ENCODE peak calls at places on chromosomes 11 and 22, in six cellular contexts. Y is activated CD8-positive, alpha-beta T cell treated with anti-CD3 and anti-CD28 coated beads for 36 hours; Q is BJ; W is RWPE1; O is heart left ventricle; J is Peyer's patch. E is an unnamed sample.

GRCh38 chr11:120566176-120566575 is 54.6 kb downstream of the GRIK4 start:
- DNase-seq in Y (no peak), Q (no peak), W (peak; percentile 74), O (no peak), J (no peak), E (no peak)

GRCh38 chr11:74013141-74013540 is 4.3 kb upstream of the UCP3 start:
- DNase-seq in Y (no peak), Q (no peak), W (no peak), O (no peak), J (no peak), E (no peak)

GRCh38 chr11:65291613-65292012 is 23.1 kb upstream of the CDC42EP2 start:
- DNase-seq in Y (no peak), Q (no peak), W (no peak), O (no peak), J (no peak), E (no peak)

GRCh38 chr22:44625421-44625760 is 76.6 kb upstream of the PRR5 start:
- DNase-seq in Y (no peak), Q (no peak), W (no peak), O (no peak), J (no peak), E (no peak)

GRCh38 chr22:50078761-50079160 is 6.5 kb downstream of the MLC1 start:
- DNase-seq in Y (no peak), Q (no peak), W (no peak), O (no peak), J (no peak), E (no peak)

GRCh38 chr22:40183029-40183581 is 5.4 kb downstream of the TNRC6B start:
- DNase-seq in Y (peak; percentile 41), Q (peak; percentile 84), W (no peak), O (no peak), J (no peak), E (peak; percentile 54)

GRCh38 chr11:64751136-64751535 is 7.2 kb upstream of the RASGRP2 start:
- DNase-seq in Y (no peak), Q (no peak), W (no peak), O (no peak), J (peak; percentile 26), E (no peak)

GRCh38 chr11:84899134-84899533 is 728.0 kb downstream of the DLG2 start:
- DNase-seq in Y (no peak), Q (no peak), W (no peak), O (no peak), J (no peak), E (no peak)

GRCh38 chr22:20885557-20886323 is 26.9 kb downstream of the SNAP29 start:
- DNase-seq in Y (peak; percentile 64), Q (peak; percentile 12), W (peak; percentile 61), O (peak; percentile 74), J (peak; percentile 92), E (no peak)

GRCh38 chr11:61497473-61497872 is 11.1 kb upstream of the LRRC10B start:
- DNase-seq in Y (no peak), Q (no peak), W (no peak), O (no peak), J (no peak), E (no peak)

GRCh38 chr22:25076281-25076680 is 123.4 kb upstream of the CRYBB3 start:
- DNase-seq in Y (peak; percentile 93), Q (no peak), W (no peak), O (no peak), J (no peak), E (no peak)

GRCh38 chr11:2480874-2481220 is 36.0 kb downstream of the KCNQ1 start:
- DNase-seq in Y (peak; percentile 39), Q (no peak), W (no peak), O (no peak), J (no peak), E (no peak)

GRCh38 chr11:45896392-45897068 is 10.5 kb downstream of the FREY1 start:
- DNase-seq in Y (no peak), Q (no peak), W (no peak), O (no peak), J (no peak), E (no peak)

GRCh38 chr11:65436412-65437032 is 13.9 kb downstream of the NEAT1 start:
- DNase-seq in Y (peak; percentile 45), Q (no peak), W (no peak), O (peak; percentile 6), J (no peak), E (no peak)

GRCh38 chr22:37526376-37526775 is 7.2 kb upstream of the CARD10 start:
- DNase-seq in Y (no peak), Q (no peak), W (no peak), O (no peak), J (no peak), E (no peak)

GRCh38 chr22:37501176-37501609 is 15.0 kb upstream of the MFNG start:
- DNase-seq in Y (no peak), Q (no peak), W (no peak), O (peak; percentile 84), J (no peak), E (no peak)

GRCh38 chr11:68414457-68415221 is 45.9 kb upstream of the PPP6R3 start:
- DNase-seq in Y (peak; percentile 12), Q (no peak), W (no peak), O (no peak), J (no peak), E (no peak)

GRCh38 chr22:25134028-25134427 is 65.6 kb upstream of the CRYBB3 start:
- DNase-seq in Y (no peak), Q (no peak), W (peak; percentile 61), O (no peak), J (no peak), E (no peak)

GRCh38 chr22:44384981-44385610 is 72.3 kb upstream of the SHISAL1 start:
- DNase-seq in Y (no peak), Q (no peak), W (no peak), O (no peak), J (peak; percentile 42), E (no peak)

GRCh38 chr11:1670928-1671371 is 26.0 kb upstream of the KRTAP5-6 start:
- DNase-seq in Y (no peak), Q (no peak), W (no peak), O (no peak), J (peak; percentile 24), E (no peak)

GRCh38 chr11:68216171-68216938 is 3.3 kb upstream of the KMT5B start:
- DNase-seq in Y (no peak), Q (no peak), W (no peak), O (peak; percentile 26), J (peak; percentile 77), E (no peak)

GRCh38 chr22:49394116-49394785 is 433.4 kb downstream of the BRD1 start:
- DNase-seq in Y (peak; percentile 7), Q (no peak), W (no peak), O (no peak), J (peak; percentile 27), E (no peak)

GRCh38 chr11:132717824-132718223 is 814.5 kb downstream of the OPCML start:
- DNase-seq in Y (no peak), Q (no peak), W (no peak), O (no peak), J (no peak), E (no peak)

GRCh38 chr11:26331911-26332571 is at the start of gene ANO3:
- DNase-seq in Y (peak; percentile 20), Q (peak; percentile 7), W (peak; percentile 80), O (peak; percentile 14), J (peak; percentile 51), E (peak; percentile 67)
- TF ChIP-seq CTCF in Y (peak; percentile 25), Q (peak; percentile 71), W (peak; percentile 53), O (peak; percentile 42), J (no peak), E (peak; percentile 86)

DNA sequence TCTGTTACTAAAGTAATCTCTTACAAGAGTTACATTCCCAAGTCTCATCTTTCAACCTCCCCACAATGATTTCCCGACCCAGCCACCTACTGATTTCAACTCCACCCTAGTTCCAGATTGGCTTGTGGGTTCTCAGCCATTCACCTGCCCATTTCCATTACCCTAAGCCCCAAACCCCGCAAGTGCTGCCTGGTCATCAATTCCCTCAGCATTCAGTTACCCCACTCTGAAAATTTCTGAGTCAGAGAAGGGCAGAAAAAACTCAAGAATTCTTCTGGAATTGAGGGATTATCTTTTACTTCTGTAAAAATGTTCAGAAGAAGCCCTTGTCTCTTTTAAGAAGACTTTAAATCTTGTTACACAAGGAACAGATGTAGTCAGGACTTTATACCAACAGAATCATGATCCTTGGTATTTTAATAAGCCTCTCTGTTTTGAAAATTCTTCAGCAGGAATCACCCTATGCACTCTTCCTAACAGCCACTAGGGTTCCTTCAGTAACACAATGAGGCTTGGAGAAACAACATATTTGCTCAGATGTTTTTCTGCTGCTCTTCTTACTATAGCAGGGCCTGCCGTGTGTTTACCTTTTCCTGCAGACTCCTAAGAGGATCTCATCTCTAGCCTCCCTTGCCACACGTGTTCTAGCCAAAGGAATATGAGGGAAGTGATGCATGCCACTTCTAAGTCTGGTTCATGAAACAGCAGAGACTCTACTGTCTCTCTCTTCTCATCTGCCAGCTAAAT is 29.2 kb upstream of the PAMR1 start:
- DNase-seq in Y (no peak), Q (no peak), W (no peak), O (no peak), J (no peak), E (no peak)
- TF ChIP-seq CTCF in Y (no peak), Q (peak; percentile 65), W (no peak), O (no peak), J (no peak), E (peak; percentile 25)

GRCh38 chr22:35863432-35863831 is 145.8 kb downstream of the APOL5 start:
- DNase-seq in Y (no peak), Q (no peak), W (no peak), O (no peak), J (no peak), E (no peak)

GRCh38 chr22:35861451-35861850 is 143.8 kb downstream of the APOL5 start:
- DNase-seq in Y (no peak), Q (no peak), W (no peak), O (no peak), J (no peak), E (no peak)

GRCh38 chr22:35860837-35861236 is 143.2 kb downstream of the APOL5 start:
- DNase-seq in Y (no peak), Q (no peak), W (no peak), O (no peak), J (no peak), E (no peak)

GRCh38 chr22:35862697-35863096 is 145.0 kb downstream of the APOL5 start:
- DNase-seq in Y (no peak), Q (no peak), W (no peak), O (no peak), J (no peak), E (no peak)

GRCh38 chr22:35860087-35860733 is 142.5 kb downstream of the APOL5 start:
- DNase-seq in Y (no peak), Q (no peak), W (no peak), O (no peak), J (no peak), E (no peak)
- TF ChIP-seq CTCF in Y (no peak), Q (no peak), W (no peak), O (no peak), J (no peak), E (no peak)

GRCh38 chr22:18096823-18097222 is 13.8 kb upstream of the TUBA8 start:
- DNase-seq in Y (peak; percentile 30), Q (no peak), W (no peak), O (no peak), J (no peak), E (no peak)

GRCh38 chr22:18103527-18104269 is 6.9 kb upstream of the TUBA8 start:
- DNase-seq in Y (peak; percentile 43), Q (no peak), W (no peak), O (no peak), J (no peak), E (no peak)

GRCh38 chr22:18101536-18101935 is 9.1 kb upstream of the TUBA8 start:
- DNase-seq in Y (no peak), Q (no peak), W (no peak), O (no peak), J (no peak), E (no peak)

GRCh38 chr22:18104566-18104965 is 6.0 kb upstream of the TUBA8 start:
- DNase-seq in Y (no peak), Q (no peak), W (no peak), O (no peak), J (no peak), E (no peak)

GRCh38 chr22:18100781-18101180 is 9.8 kb upstream of the TUBA8 start:
- DNase-seq in Y (no peak), Q (no peak), W (no peak), O (no peak), J (no peak), E (no peak)
- TF ChIP-seq CTCF in Y (no peak), Q (no peak), W (no peak), O (no peak), J (no peak), E (no peak)

E was measured in kidney epithelial cell.